ENCODE peak calls at places on chromosomes 1 and 21, in seven cellular contexts. One of them, this sample, is unnamed.

GRCh38 chr1:192100686-192101468 is 57.4 kb upstream of the RGS18 start:
- DNase-seq in tibial artery: no peak
- DNase-seq in hepatocyte: no peak
- DNase-seq in heart left ventricle: no peak
- DNase-seq in cardiac muscle cell: no peak
- DNase-seq in OCI-LY7: no peak
- DNase-seq in suprapubic skin: no peak
- DNase-seq in this sample: no peak

GRCh38 chr1:73637275-73637674 is 560.7 kb downstream of the LRRIQ3 start:
- DNase-seq in suprapubic skin: no peak
- DNase-seq in heart left ventricle: no peak
- DNase-seq in hepatocyte: no peak
- DNase-seq in cardiac muscle cell: no peak
- DNase-seq in tibial artery: no peak
- DNase-seq in OCI-LY7: no peak
- DNase-seq in this sample: no peak

GRCh38 chr1:222161676-222162075 is 386.2 kb downstream of the HHIPL2 start:
- DNase-seq in heart left ventricle: no peak
- DNase-seq in hepatocyte: no peak
- DNase-seq in tibial artery: no peak
- DNase-seq in OCI-LY7: no peak
- DNase-seq in suprapubic skin: no peak
- DNase-seq in cardiac muscle cell: no peak
- DNase-seq in this sample: no peak

GRCh38 chr1:51768971-51769601 is 109.4 kb downstream of the NRDC start:
- DNase-seq in hepatocyte: peak; percentile 73
- DNase-seq in OCI-LY7: peak; percentile 73
- DNase-seq in tibial artery: no peak
- DNase-seq in suprapubic skin: no peak
- DNase-seq in heart left ventricle: no peak
- DNase-seq in cardiac muscle cell: peak; percentile 81
- DNase-seq in this sample: peak; percentile 41

GRCh38 chr1:201753492-201753891 is 75.5 kb upstream of the IPO9 start:
- DNase-seq in tibial artery: no peak
- DNase-seq in hepatocyte: no peak
- DNase-seq in OCI-LY7: no peak
- DNase-seq in heart left ventricle: no peak
- DNase-seq in suprapubic skin: no peak
- DNase-seq in cardiac muscle cell: no peak
- DNase-seq in this sample: no peak

GRCh38 chr1:30927448-30927847 is 18.9 kb upstream of the SDC3 start:
- DNase-seq in cardiac muscle cell: no peak
- DNase-seq in suprapubic skin: no peak
- DNase-seq in heart left ventricle: no peak
- DNase-seq in hepatocyte: no peak
- DNase-seq in tibial artery: no peak
- DNase-seq in OCI-LY7: no peak
- DNase-seq in this sample: no peak

GRCh38 chr1:52296345-52296744 is 69.7 kb downstream of the CC2D1B start:
- DNase-seq in hepatocyte: peak; percentile 55
- DNase-seq in cardiac muscle cell: peak; percentile 70
- DNase-seq in tibial artery: no peak
- DNase-seq in suprapubic skin: no peak
- DNase-seq in heart left ventricle: no peak
- DNase-seq in OCI-LY7: peak; percentile 41
- DNase-seq in this sample: no peak

GRCh38 chr1:155126494-155127104 is 1.1 kb upstream of the EFNA1 start:
- DNase-seq in cardiac muscle cell: peak; percentile 54
- DNase-seq in OCI-LY7: no peak
- DNase-seq in tibial artery: peak; percentile 67
- DNase-seq in suprapubic skin: no peak
- DNase-seq in heart left ventricle: peak; percentile 36
- DNase-seq in hepatocyte: peak; percentile 86
- DNase-seq in this sample: peak; percentile 28

GRCh38 chr1:195376190-195376589 is 1232.0 kb downstream of the KCNT2 start:
- DNase-seq in suprapubic skin: no peak
- DNase-seq in tibial artery: no peak
- DNase-seq in hepatocyte: no peak
- DNase-seq in OCI-LY7: peak; percentile 1
- DNase-seq in heart left ventricle: no peak
- DNase-seq in cardiac muscle cell: no peak
- DNase-seq in this sample: no peak

GRCh38 chr1:12171206-12172041 is 4.6 kb downstream of the TNFRSF1B start:
- DNase-seq in cardiac muscle cell: no peak
- DNase-seq in hepatocyte: no peak
- DNase-seq in suprapubic skin: no peak
- DNase-seq in heart left ventricle: no peak
- DNase-seq in tibial artery: no peak
- DNase-seq in OCI-LY7: no peak
- DNase-seq in this sample: no peak

GRCh38 chr1:24206516-24207394 is 19.7 kb upstream of the IFNLR1 start:
- DNase-seq in tibial artery: no peak
- DNase-seq in OCI-LY7: no peak
- DNase-seq in hepatocyte: no peak
- DNase-seq in cardiac muscle cell: no peak
- DNase-seq in heart left ventricle: no peak
- DNase-seq in suprapubic skin: no peak
- DNase-seq in this sample: no peak

GRCh38 chr1:107110346-107110745 is 30.5 kb upstream of the NTNG1 start:
- DNase-seq in OCI-LY7: no peak
- DNase-seq in cardiac muscle cell: no peak
- DNase-seq in suprapubic skin: no peak
- DNase-seq in hepatocyte: no peak
- DNase-seq in heart left ventricle: no peak
- DNase-seq in tibial artery: no peak
- DNase-seq in this sample: no peak

GRCh38 chr21:41924355-41924754 is 29.5 kb downstream of the C2CD2 start:
- DNase-seq in hepatocyte: no peak
- DNase-seq in OCI-LY7: no peak
- DNase-seq in cardiac muscle cell: no peak
- DNase-seq in heart left ventricle: no peak
- DNase-seq in tibial artery: no peak
- DNase-seq in suprapubic skin: no peak
- DNase-seq in this sample: no peak

GRCh38 chr1:12548279-12549105 is 69.5 kb downstream of the DHRS3 start:
- DNase-seq in OCI-LY7: no peak
- DNase-seq in tibial artery: peak; percentile 67
- DNase-seq in cardiac muscle cell: no peak
- DNase-seq in hepatocyte: no peak
- DNase-seq in heart left ventricle: no peak
- DNase-seq in suprapubic skin: no peak
- DNase-seq in this sample: no peak

GRCh38 chr1:20720631-20721051 is 2.8 kb upstream of the KIF17 start:
- DNase-seq in cardiac muscle cell: no peak
- DNase-seq in tibial artery: peak; percentile 57
- DNase-seq in hepatocyte: no peak
- DNase-seq in heart left ventricle: no peak
- DNase-seq in suprapubic skin: peak; percentile 44
- DNase-seq in OCI-LY7: no peak
- DNase-seq in this sample: no peak

GRCh38 chr1:59242345-59242744 is 54.5 kb upstream of the FGGY start:
- DNase-seq in tibial artery: no peak
- DNase-seq in hepatocyte: no peak
- DNase-seq in suprapubic skin: no peak
- DNase-seq in OCI-LY7: no peak
- DNase-seq in heart left ventricle: no peak
- DNase-seq in cardiac muscle cell: no peak
- DNase-seq in this sample: peak; percentile 84

GRCh38 chr1:103129255-103129654 is 20.9 kb upstream of the COL11A1 start:
- DNase-seq in hepatocyte: peak; percentile 43
- DNase-seq in tibial artery: no peak
- DNase-seq in OCI-LY7: no peak
- DNase-seq in suprapubic skin: no peak
- DNase-seq in cardiac muscle cell: no peak
- DNase-seq in heart left ventricle: no peak
- DNase-seq in this sample: no peak

DNA sequence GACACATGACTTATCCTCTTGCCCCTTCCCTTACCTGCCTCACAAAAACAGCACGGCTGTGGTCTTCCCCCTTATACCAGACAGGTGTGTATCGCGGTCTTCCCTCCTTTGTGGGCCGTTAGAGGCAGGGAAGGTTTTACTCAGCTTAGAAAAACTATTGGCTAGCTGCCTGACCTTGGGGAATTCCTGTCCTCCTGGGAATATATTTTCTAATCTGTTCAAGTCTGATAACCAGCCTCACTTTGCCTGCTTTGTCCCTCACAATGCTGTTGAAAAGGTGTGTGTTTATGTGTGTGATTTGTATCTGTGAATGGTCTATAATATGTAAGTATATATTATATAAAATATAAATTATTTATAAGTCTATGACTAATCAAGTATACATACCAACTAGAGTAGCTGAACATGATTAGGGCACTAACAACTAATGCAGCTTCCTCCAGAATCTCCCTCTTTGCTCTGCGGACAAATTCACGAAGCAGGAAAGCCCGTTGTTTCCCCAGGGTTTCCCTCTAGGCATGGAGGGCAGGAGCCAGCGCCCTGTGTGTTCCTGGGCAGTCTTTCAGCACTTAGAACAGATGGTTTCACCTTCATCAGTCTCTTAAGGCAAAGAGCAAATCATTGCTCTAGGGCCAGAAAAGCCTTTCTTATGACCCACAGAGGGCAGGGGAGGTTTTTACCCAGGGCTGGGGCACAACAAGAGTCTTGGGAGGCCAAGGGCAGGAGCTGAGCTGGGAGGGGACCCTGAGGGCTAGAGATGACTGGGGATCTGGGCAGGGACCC is 25.6 kb downstream of the SLC26A9 start:
- DNase-seq in OCI-LY7: no peak
- DNase-seq in cardiac muscle cell: no peak
- DNase-seq in suprapubic skin: no peak
- DNase-seq in hepatocyte: no peak
- DNase-seq in tibial artery: no peak
- DNase-seq in heart left ventricle: no peak
- DNase-seq in this sample: no peak
- H3K27ac ChIP-seq in OCI-LY7: no peak overlapping the region
- H3K27ac ChIP-seq in cardiac muscle cell: peak overlapping the region; percentile 93
- H3K27ac ChIP-seq in suprapubic skin: no peak overlapping the region
- H3K27ac ChIP-seq in hepatocyte: no peak overlapping the region
- H3K27ac ChIP-seq in tibial artery: peak overlapping the region; percentile 68
- H3K27ac ChIP-seq in heart left ventricle: peak overlapping the region; percentile 86
- H3K27ac ChIP-seq in this sample: no peak overlapping the region

GRCh38 chr1:1374861-1375662 is at the start of gene AURKAIP1:
- DNase-seq in tibial artery: peak; percentile 99
- DNase-seq in hepatocyte: peak; percentile 99
- DNase-seq in cardiac muscle cell: peak; percentile 100
- DNase-seq in OCI-LY7: peak; percentile 100
- DNase-seq in suprapubic skin: peak; percentile 99
- DNase-seq in heart left ventricle: peak; percentile 99
- DNase-seq in this sample: peak; percentile 98
- H3K4me1 ChIP-seq in tibial artery: peaks cover 34% of the 10 kb centered on the region
- H3K4me1 ChIP-seq in hepatocyte: peaks cover 9% of the 10 kb centered on the region
- H3K4me1 ChIP-seq in cardiac muscle cell: peaks cover 5% of the 10 kb centered on the region
- H3K4me1 ChIP-seq in OCI-LY7: peaks cover 38% of the 10 kb centered on the region
- H3K4me1 ChIP-seq in suprapubic skin: peaks cover 46% of the 10 kb centered on the region
- H3K4me1 ChIP-seq in heart left ventricle: peaks cover 31% of the 10 kb centered on the region
- H3K4me1 ChIP-seq in this sample: no peaks in the 10 kb centered on the region

GRCh38 chr1:56320873-56321272 is 258.5 kb downstream of the PLPP3 start:
- DNase-seq in suprapubic skin: no peak
- DNase-seq in cardiac muscle cell: no peak
- DNase-seq in hepatocyte: no peak
- DNase-seq in OCI-LY7: no peak
- DNase-seq in heart left ventricle: peak; percentile 31
- DNase-seq in tibial artery: no peak
- DNase-seq in this sample: no peak

GRCh38 chr1:56326056-56326455 is 253.3 kb downstream of the PLPP3 start:
- DNase-seq in cardiac muscle cell: peak; percentile 35
- DNase-seq in suprapubic skin: no peak
- DNase-seq in heart left ventricle: no peak
- DNase-seq in hepatocyte: no peak
- DNase-seq in tibial artery: no peak
- DNase-seq in OCI-LY7: no peak
- DNase-seq in this sample: no peak

GRCh38 chr1:56327195-56327594 is 252.2 kb downstream of the PLPP3 start:
- DNase-seq in suprapubic skin: no peak
- DNase-seq in heart left ventricle: no peak
- DNase-seq in tibial artery: no peak
- DNase-seq in hepatocyte: no peak
- DNase-seq in OCI-LY7: no peak
- DNase-seq in cardiac muscle cell: no peak
- DNase-seq in this sample: no peak

GRCh38 chr1:56322211-56322610 is 257.2 kb downstream of the PLPP3 start:
- DNase-seq in OCI-LY7: no peak
- DNase-seq in heart left ventricle: no peak
- DNase-seq in cardiac muscle cell: no peak
- DNase-seq in hepatocyte: no peak
- DNase-seq in suprapubic skin: no peak
- DNase-seq in tibial artery: no peak
- DNase-seq in this sample: no peak

DNA sequence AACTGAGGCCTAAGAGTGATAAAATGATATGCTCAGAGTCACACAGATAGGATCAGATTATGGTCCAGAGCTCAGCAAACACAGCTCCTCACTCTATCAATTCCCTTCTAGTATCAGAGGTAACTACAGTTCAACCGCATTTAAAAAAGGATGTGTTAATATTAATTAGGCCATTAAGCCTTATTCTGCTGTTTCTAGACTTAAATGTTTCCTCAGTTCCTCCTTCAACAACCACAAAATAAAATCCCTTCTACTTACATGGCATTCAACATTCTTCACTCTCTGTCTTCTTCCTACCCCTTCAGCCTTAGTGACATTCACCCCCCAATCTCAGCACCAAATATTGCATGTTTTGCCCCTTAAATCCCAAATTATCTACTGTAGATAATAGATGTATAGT is 254.9 kb downstream of the PLPP3 start:
- DNase-seq in OCI-LY7: no peak
- DNase-seq in suprapubic skin: no peak
- DNase-seq in heart left ventricle: no peak
- DNase-seq in cardiac muscle cell: no peak
- DNase-seq in tibial artery: no peak
- DNase-seq in hepatocyte: no peak
- DNase-seq in this sample: no peak
- H3K27ac ChIP-seq in OCI-LY7: no peak overlapping the region
- H3K27ac ChIP-seq in suprapubic skin: no peak overlapping the region
- H3K27ac ChIP-seq in heart left ventricle: no peak overlapping the region
- H3K27ac ChIP-seq in cardiac muscle cell: no peak overlapping the region
- H3K27ac ChIP-seq in tibial artery: no peak overlapping the region
- H3K27ac ChIP-seq in hepatocyte: no peak overlapping the region
- H3K27ac ChIP-seq in this sample: no peak overlapping the region

DNA sequence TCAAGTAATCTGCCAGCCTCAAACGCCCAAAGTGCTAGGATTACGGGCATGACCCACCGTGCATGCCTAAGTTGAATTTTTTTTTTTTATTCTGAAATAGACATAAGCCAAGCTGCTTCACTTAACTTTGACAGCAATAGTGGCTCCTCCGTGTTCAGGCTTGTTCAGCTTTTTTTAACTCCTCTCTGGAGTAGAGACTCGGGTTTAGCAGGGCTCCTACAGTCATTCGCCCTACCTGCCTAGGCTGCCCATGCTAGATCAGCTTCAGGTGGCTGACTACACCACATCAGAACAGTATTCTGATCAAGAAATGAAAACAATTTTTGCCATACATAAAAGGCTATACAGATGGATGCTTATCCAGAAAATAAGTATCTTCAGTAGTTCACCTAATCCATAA is 14.7 kb downstream of the ARID4B start:
- DNase-seq in suprapubic skin: no peak
- DNase-seq in heart left ventricle: no peak
- DNase-seq in OCI-LY7: no peak
- DNase-seq in hepatocyte: no peak
- DNase-seq in tibial artery: no peak
- DNase-seq in cardiac muscle cell: no peak
- DNase-seq in this sample: no peak
- H3K4me1 ChIP-seq in suprapubic skin: peaks cover 42% of the 10 kb centered on the region
- H3K4me1 ChIP-seq in heart left ventricle: peaks cover 28% of the 10 kb centered on the region
- H3K4me1 ChIP-seq in OCI-LY7: no peaks in the 10 kb centered on the region
- H3K4me1 ChIP-seq in hepatocyte: peaks cover 13% of the 10 kb centered on the region
- H3K4me1 ChIP-seq in tibial artery: peaks cover 23% of the 10 kb centered on the region
- H3K4me1 ChIP-seq in cardiac muscle cell: peaks cover 20% of the 10 kb centered on the region
- H3K4me1 ChIP-seq in this sample: peaks cover 6% of the 10 kb centered on the region

This sample was measured in uterus.